ENCODE peak calls at places on chromosomes 6 and 20, in eight cellular contexts. One of them, this sample, is unnamed.

GRCh38 chr6:108556864-108557493 is 3.7 kb upstream of the FOXO3 start:
- DNase-seq in germinal center: no peak
- DNase-seq in left lung: no peak
- DNase-seq in dermis blood vessel endothelial cell: no peak
- DNase-seq in stimulated activated CD8-positive, alpha-beta memory T cell treated with anti-CD3 and anti-CD28 coated beads, Interleukin-4, amount 100 ng/mL, for 4 hours: no peak
- DNase-seq in HT1080: no peak
- DNase-seq in NCI-H1105: no peak
- DNase-seq in IMR-90: peak; percentile 94
- DNase-seq in this sample: no peak

GRCh38 chr6:161740486-161740885 is 466.6 kb upstream of the AGPAT4 start:
- DNase-seq in germinal center: no peak
- DNase-seq in left lung: no peak
- DNase-seq in dermis blood vessel endothelial cell: no peak
- DNase-seq in stimulated activated CD8-positive, alpha-beta memory T cell treated with anti-CD3 and anti-CD28 coated beads, Interleukin-4, amount 100 ng/mL, for 4 hours: no peak
- DNase-seq in HT1080: no peak
- DNase-seq in NCI-H1105: no peak
- DNase-seq in IMR-90: no peak
- DNase-seq in this sample: no peak

GRCh38 chr20:50130995-50131394 is 18.0 kb upstream of the UBE2V1 start:
- DNase-seq in germinal center: no peak
- DNase-seq in left lung: no peak
- DNase-seq in dermis blood vessel endothelial cell: no peak
- DNase-seq in stimulated activated CD8-positive, alpha-beta memory T cell treated with anti-CD3 and anti-CD28 coated beads, Interleukin-4, amount 100 ng/mL, for 4 hours: no peak
- DNase-seq in HT1080: no peak
- DNase-seq in NCI-H1105: no peak
- DNase-seq in IMR-90: peak; percentile 53
- DNase-seq in this sample: no peak

GRCh38 chr6:78390066-78390465 is 477.3 kb upstream of the IRAK1BP1 start:
- DNase-seq in germinal center: no peak
- DNase-seq in left lung: no peak
- DNase-seq in dermis blood vessel endothelial cell: no peak
- DNase-seq in stimulated activated CD8-positive, alpha-beta memory T cell treated with anti-CD3 and anti-CD28 coated beads, Interleukin-4, amount 100 ng/mL, for 4 hours: no peak
- DNase-seq in HT1080: no peak
- DNase-seq in NCI-H1105: no peak
- DNase-seq in IMR-90: no peak
- DNase-seq in this sample: no peak

GRCh38 chr20:10701607-10702006 is 27.8 kb upstream of the JAG1 start:
- DNase-seq in germinal center: no peak
- DNase-seq in left lung: no peak
- DNase-seq in dermis blood vessel endothelial cell: no peak
- DNase-seq in stimulated activated CD8-positive, alpha-beta memory T cell treated with anti-CD3 and anti-CD28 coated beads, Interleukin-4, amount 100 ng/mL, for 4 hours: no peak
- DNase-seq in HT1080: no peak
- DNase-seq in NCI-H1105: no peak
- DNase-seq in IMR-90: no peak
- DNase-seq in this sample: no peak

GRCh38 chr6:49118475-49118874 is 344.6 kb downstream of the MMUT start:
- DNase-seq in germinal center: no peak
- DNase-seq in left lung: no peak
- DNase-seq in dermis blood vessel endothelial cell: no peak
- DNase-seq in stimulated activated CD8-positive, alpha-beta memory T cell treated with anti-CD3 and anti-CD28 coated beads, Interleukin-4, amount 100 ng/mL, for 4 hours: no peak
- DNase-seq in HT1080: no peak
- DNase-seq in NCI-H1105: no peak
- DNase-seq in IMR-90: no peak
- DNase-seq in this sample: no peak

GRCh38 chr20:1341561-1342265 is 12.8 kb upstream of the SDCBP2 start:
- DNase-seq in germinal center: no peak
- DNase-seq in left lung: no peak
- DNase-seq in dermis blood vessel endothelial cell: peak; percentile 55
- DNase-seq in stimulated activated CD8-positive, alpha-beta memory T cell treated with anti-CD3 and anti-CD28 coated beads, Interleukin-4, amount 100 ng/mL, for 4 hours: no peak
- DNase-seq in HT1080: no peak
- DNase-seq in NCI-H1105: no peak
- DNase-seq in IMR-90: peak; percentile 80
- DNase-seq in this sample: peak; percentile 66

GRCh38 chr6:42766163-42766670 is 15.6 kb upstream of the BICRAL start:
- DNase-seq in germinal center: no peak
- DNase-seq in left lung: no peak
- DNase-seq in dermis blood vessel endothelial cell: peak; percentile 36
- DNase-seq in stimulated activated CD8-positive, alpha-beta memory T cell treated with anti-CD3 and anti-CD28 coated beads, Interleukin-4, amount 100 ng/mL, for 4 hours: no peak
- DNase-seq in HT1080: peak; percentile 93
- DNase-seq in NCI-H1105: no peak
- DNase-seq in IMR-90: peak; percentile 81
- DNase-seq in this sample: no peak

GRCh38 chr6:106122306-106122940 is 36.3 kb downstream of the PRDM1 start:
- DNase-seq in germinal center: no peak
- DNase-seq in left lung: no peak
- DNase-seq in dermis blood vessel endothelial cell: no peak
- DNase-seq in stimulated activated CD8-positive, alpha-beta memory T cell treated with anti-CD3 and anti-CD28 coated beads, Interleukin-4, amount 100 ng/mL, for 4 hours: no peak
- DNase-seq in HT1080: no peak
- DNase-seq in NCI-H1105: no peak
- DNase-seq in IMR-90: no peak
- DNase-seq in this sample: no peak

GRCh38 chr6:143064996-143065683 is 4.5 kb downstream of the AIG1 start:
- DNase-seq in germinal center: no peak
- DNase-seq in left lung: no peak
- DNase-seq in dermis blood vessel endothelial cell: no peak
- DNase-seq in stimulated activated CD8-positive, alpha-beta memory T cell treated with anti-CD3 and anti-CD28 coated beads, Interleukin-4, amount 100 ng/mL, for 4 hours: no peak
- DNase-seq in HT1080: peak; percentile 13
- DNase-seq in NCI-H1105: no peak
- DNase-seq in IMR-90: no peak
- DNase-seq in this sample: no peak

GRCh38 chr6:16578695-16579094 is 182.6 kb downstream of the ATXN1 start:
- DNase-seq in germinal center: no peak
- DNase-seq in left lung: no peak
- DNase-seq in dermis blood vessel endothelial cell: no peak
- DNase-seq in stimulated activated CD8-positive, alpha-beta memory T cell treated with anti-CD3 and anti-CD28 coated beads, Interleukin-4, amount 100 ng/mL, for 4 hours: no peak
- DNase-seq in HT1080: no peak
- DNase-seq in NCI-H1105: no peak
- DNase-seq in IMR-90: no peak
- DNase-seq in this sample: no peak

GRCh38 chr6:9484686-9485085 is 930.2 kb downstream of the TFAP2A start:
- DNase-seq in germinal center: no peak
- DNase-seq in left lung: no peak
- DNase-seq in dermis blood vessel endothelial cell: no peak
- DNase-seq in stimulated activated CD8-positive, alpha-beta memory T cell treated with anti-CD3 and anti-CD28 coated beads, Interleukin-4, amount 100 ng/mL, for 4 hours: no peak
- DNase-seq in HT1080: no peak
- DNase-seq in NCI-H1105: no peak
- DNase-seq in IMR-90: peak; percentile 19
- DNase-seq in this sample: peak; percentile 13